ENCODE peak calls at places on chromosomes 3 and 15, in four cellular contexts. Z, J, K and S are unnamed samples.

GRCh38 chr3:171011109-171011508 is 15.4 kb downstream of the SLC2A2 start:
- DNase-seq in Z (no peak), J (no peak), K (no peak), S (no peak)

GRCh38 chr15:35450492-35450891 is 95.5 kb downstream of the DPH6 start:
- DNase-seq in Z (no peak), J (no peak), K (no peak), S (peak; percentile 53)

GRCh38 chr15:45790325-45790943 is 155.6 kb downstream of the SQOR start:
- DNase-seq in Z (peak; percentile 51), J (peak; percentile 56), K (peak; percentile 9), S (peak; percentile 40)

GRCh38 chr3:150775001-150775599 is 12.1 kb upstream of the SIAH2 start:
- DNase-seq in Z (no peak), J (no peak), K (no peak), S (peak; percentile 43)

GRCh38 chr15:71934446-71934845 is 124.1 kb downstream of the NR2E3 start:
- DNase-seq in Z (no peak), J (no peak), K (no peak), S (no peak)

GRCh38 chr15:54304321-54304720 is 326.1 kb downstream of the UNC13C start:
- DNase-seq in Z (no peak), J (no peak), K (no peak), S (no peak)

GRCh38 chr3:32510075-32510724 is 7.5 kb upstream of the CMTM6 start:
- DNase-seq in Z (peak; percentile 77), J (peak; percentile 73), K (peak; percentile 58), S (peak; percentile 87)

GRCh38 chr3:64852738-64853137 is 164.9 kb upstream of the ADAMTS9 start:
- DNase-seq in Z (no peak), J (no peak), K (no peak), S (no peak)

GRCh38 chr3:197136744-197137143 is 107.1 kb upstream of the MELTF start:
- DNase-seq in Z (no peak), J (no peak), K (no peak), S (no peak)

GRCh38 chr3:13007251-13007941 is 65.8 kb downstream of the IQSEC1 start:
- DNase-seq in Z (no peak), J (no peak), K (no peak), S (no peak)
- H3K4me1 ChIP-seq in Z (peaks cover 31% of the 10 kb centered on the region), J (peaks cover 10% of the 10 kb centered on the region), K (peaks cover 35% of the 10 kb centered on the region), S (peaks cover 6% of the 10 kb centered on the region)

DNA sequence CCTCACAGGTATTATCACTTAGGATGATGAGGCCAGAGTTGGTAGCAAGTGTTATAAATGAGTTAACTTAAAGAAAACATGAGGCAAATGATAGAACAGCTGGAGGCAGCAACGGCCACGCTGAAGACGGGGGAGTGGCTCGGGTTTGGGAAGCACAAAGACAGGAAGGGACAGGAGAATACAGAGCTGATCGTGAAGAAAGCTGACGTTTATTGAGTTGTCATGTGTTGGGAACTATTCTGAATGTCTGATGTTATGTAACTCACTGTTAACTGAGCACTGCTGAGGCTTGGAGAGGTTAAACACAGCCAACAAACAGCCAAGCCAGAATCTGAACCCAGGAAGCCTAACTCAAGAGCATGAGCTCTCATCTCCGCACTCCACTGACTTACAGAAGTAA is 42.3 kb downstream of the FGD5 start:
- DNase-seq in Z (no peak), J (no peak), K (no peak), S (no peak)
- H3K4me3 ChIP-seq in Z (no peak overlapping the region), J (no peak overlapping the region), K (no peak overlapping the region), S (no peak overlapping the region)

GRCh38 chr3:172036541-172037215 is 2.7 kb upstream of the FNDC3B start:
- DNase-seq in Z (no peak), J (no peak), K (no peak), S (no peak)
- H3K9ac ChIP-seq in Z (no peak overlapping the region), J (no peak overlapping the region), K (no peak overlapping the region), S (no peak overlapping the region)

GRCh38 chr15:89362203-89363101 is 27.8 kb upstream of the POLG start:
- DNase-seq in Z (peak; percentile 32), J (no peak), K (no peak), S (no peak)

GRCh38 chr15:89359471-89360293 is 25.1 kb upstream of the POLG start:
- DNase-seq in Z (peak; percentile 35), J (no peak), K (no peak), S (no peak)

GRCh38 chr15:89360294-89360971 is 25.8 kb upstream of the POLG start:
- DNase-seq in Z (peak; percentile 81), J (no peak), K (no peak), S (no peak)

GRCh38 chr15:89363133-89363532 is 28.5 kb upstream of the POLG start:
- DNase-seq in Z (no peak), J (no peak), K (no peak), S (no peak)

GRCh38 chr15:89361451-89362202 is 27.0 kb upstream of the POLG start:
- DNase-seq in Z (peak; percentile 93), J (peak; percentile 53), K (no peak), S (peak; percentile 76)
- H3K4me1 ChIP-seq in Z (peaks cover 17% of the 10 kb centered on the region), J (peaks cover 9% of the 10 kb centered on the region), K (peaks cover 20% of the 10 kb centered on the region), S (peaks cover 6% of the 10 kb centered on the region)

DNA sequence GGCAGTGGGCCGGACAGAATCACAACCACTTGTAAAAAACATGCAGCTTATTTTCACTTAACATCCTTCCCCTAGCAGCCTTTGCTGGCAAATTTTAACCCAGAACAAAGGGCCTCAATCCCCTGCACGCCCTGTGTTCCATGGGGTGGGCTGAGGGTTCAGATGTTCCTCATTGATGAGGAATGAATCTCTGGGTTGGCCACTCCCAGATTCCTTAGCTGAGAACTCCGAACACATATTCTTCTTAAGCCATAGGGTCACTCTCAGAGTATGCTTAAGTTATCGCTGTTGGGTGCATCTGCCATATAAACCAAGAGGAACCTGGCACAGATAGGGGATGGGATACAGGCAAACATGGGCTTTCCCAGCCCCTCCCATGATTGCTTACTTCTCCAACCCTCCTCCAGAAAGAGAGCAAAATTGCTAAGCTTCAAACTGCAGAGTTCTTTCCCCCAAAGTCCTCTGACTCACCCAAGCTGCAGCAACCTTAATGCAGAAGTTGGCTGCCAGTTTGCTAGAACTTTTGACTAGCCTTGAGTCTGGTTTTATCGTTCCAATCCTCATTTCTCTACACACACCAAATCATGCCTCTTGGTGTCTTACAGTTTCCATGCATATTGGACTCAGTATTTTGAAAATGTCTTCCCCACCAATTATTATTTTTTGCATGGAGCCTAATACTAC is 146.8 kb downstream of the CD47 start:
- DNase-seq in Z (no peak), J (no peak), K (no peak), S (peak; percentile 52)
- H3K4me3 ChIP-seq in Z (no peak overlapping the region), J (no peak overlapping the region), K (no peak overlapping the region), S (peak overlapping the region; percentile 51)

DNA sequence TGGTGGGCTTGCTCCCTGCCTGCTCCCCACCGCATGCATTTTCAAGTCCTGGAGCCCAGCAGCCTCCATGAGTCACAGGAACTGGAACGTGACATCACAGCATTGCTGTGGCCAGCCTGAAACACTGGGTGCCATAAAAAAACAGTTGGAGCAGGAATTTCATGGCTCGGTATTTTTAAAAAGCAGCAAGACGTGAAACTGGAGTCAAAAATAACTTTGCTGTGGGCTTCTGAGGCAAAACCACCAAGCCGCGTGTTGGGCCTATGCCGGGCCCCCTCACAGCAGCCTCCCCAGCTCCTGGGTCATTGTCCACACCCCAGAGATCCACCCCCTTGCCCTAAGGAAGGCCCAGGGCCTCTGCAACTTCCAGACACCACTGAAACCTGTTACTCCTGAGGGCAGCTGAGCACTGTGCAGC is 33.8 kb upstream of the DUSP7 start:
- DNase-seq in Z (no peak), J (no peak), K (no peak), S (peak; percentile 81)
- H3K9ac ChIP-seq in Z (no peak overlapping the region), J (no peak overlapping the region), K (peak overlapping the region; percentile 27), S (peak overlapping the region; percentile 65)

DNA sequence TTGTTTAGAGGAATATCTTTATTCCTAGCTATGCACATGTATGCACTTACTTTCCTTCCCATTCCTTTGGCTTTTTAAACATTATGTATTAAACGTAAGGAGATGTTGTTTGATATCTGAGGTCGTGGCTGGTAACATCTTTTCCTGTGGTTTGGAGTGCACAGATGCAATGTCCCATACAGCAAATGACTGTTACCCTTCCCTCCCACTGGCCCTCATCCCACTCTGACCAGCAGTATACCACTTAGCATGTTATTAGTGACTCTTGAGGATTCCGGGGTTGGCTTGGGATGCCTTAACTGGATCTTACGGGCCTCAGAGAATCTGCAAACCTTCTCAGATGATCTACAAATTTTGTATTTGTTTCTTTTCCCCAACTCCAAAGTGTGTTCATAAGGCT is 34.5 kb downstream of the TGFBR2 start:
- DNase-seq in Z (no peak), J (no peak), K (no peak), S (no peak)
- H3K4me1 ChIP-seq in Z (no peaks in the 10 kb centered on the region), J (peaks cover 5% of the 10 kb centered on the region), K (no peaks in the 10 kb centered on the region), S (peaks cover 54% of the 10 kb centered on the region)

GRCh38 chr3:175526609-175527280 is 667.6 kb downstream of the NAALADL2 start:
- DNase-seq in Z (no peak), J (no peak), K (no peak), S (peak; percentile 27)

GRCh38 chr3:175526191-175526590 is 667.1 kb downstream of the NAALADL2 start:
- DNase-seq in Z (no peak), J (no peak), K (no peak), S (peak; percentile 12)
- H3K4me3 ChIP-seq in Z (no peak overlapping the region), J (no peak overlapping the region), K (no peak overlapping the region), S (peak overlapping the region; percentile 84)

DNA sequence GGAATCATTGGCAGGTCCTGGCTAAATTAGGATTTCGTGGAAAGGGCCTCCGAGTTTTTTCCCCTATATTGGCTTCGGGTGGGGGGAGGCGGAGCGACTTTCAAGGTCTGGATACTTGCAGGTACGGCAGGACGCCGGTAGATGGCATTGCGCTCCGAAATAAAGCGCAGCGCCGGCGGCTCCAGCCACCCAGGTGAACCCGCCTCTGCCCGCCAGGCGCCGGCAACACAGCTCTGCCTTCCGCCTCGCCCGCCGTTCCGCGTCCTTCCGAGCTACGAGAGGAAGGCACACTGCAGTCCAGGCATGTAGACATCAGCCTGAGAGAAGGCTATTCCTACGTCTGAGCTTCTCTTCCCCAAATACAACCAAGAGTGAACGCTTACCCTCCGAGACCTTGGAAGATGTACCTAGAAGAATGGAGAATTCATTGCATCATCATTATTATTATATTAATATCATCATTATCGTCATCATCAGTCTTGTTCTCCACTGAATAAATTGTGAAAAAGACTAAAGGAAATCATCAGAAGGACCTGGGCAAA is 514.1 kb downstream of the MECOM start:
- DNase-seq in Z (peak; percentile 95), J (peak; percentile 88), K (peak; percentile 85), S (peak; percentile 94)
- H3K9ac ChIP-seq in Z (no peak overlapping the region), J (peak overlapping the region; percentile 72), K (no peak overlapping the region), S (peak overlapping the region; percentile 49)